ENCODE peak calls at places on chromosomes 2 and 18, in seven cellular contexts. W, U, H, G, T, Z and A are unnamed samples.
A peak's percentile ranks its signal among the peaks of the same experiment; 100 is the strongest.

GRCh38 chr2:22999951-23000350 is 385.0 kb upstream of the KLHL29 start:
- DNase-seq in W (no peak), U (no peak), H (no peak), G (no peak), T (no peak), Z (no peak), A (no peak)

GRCh38 chr18:11393486-11393885 is 215.9 kb upstream of the SLC35G4 start:
- DNase-seq in W (no peak), U (no peak), H (no peak), G (no peak), T (no peak), Z (no peak), A (no peak)

GRCh38 chr2:238476258-238476657 is 49.5 kb downstream of the ASB1 start:
- DNase-seq in W (no peak), U (no peak), H (no peak), G (no peak), T (no peak), Z (no peak), A (no peak)

GRCh38 chr2:94769733-94770132 is 101.5 kb upstream of the TEKT4 start:
- DNase-seq in W (no peak), U (no peak), H (no peak), G (no peak), T (no peak), Z (no peak), A (no peak)

GRCh38 chr18:46281185-46282176 is 177.3 kb downstream of the HAUS1 start:
- DNase-seq in W (peak; percentile 81), U (peak; percentile 7), H (peak; percentile 85), G (peak; percentile 75), T (peak; percentile 59), Z (peak; percentile 50), A (peak; percentile 64)

GRCh38 chr2:73415906-73416305 is 30.3 kb downstream of the ALMS1 start:
- DNase-seq in W (no peak), U (no peak), H (no peak), G (peak; percentile 4), T (no peak), Z (no peak), A (no peak)

GRCh38 chr2:27162151-27163121 is 13.6 kb downstream of the TCF23 start:
- DNase-seq in W (no peak), U (no peak), H (no peak), G (peak; percentile 47), T (no peak), Z (no peak), A (no peak)

GRCh38 chr2:71643674-71644357 is 190.5 kb downstream of the DYSF start:
- DNase-seq in W (no peak), U (no peak), H (no peak), G (no peak), T (no peak), Z (no peak), A (no peak)

GRCh38 chr2:73110622-73111299 is 2.0 kb downstream of the RAB11FIP5 start:
- DNase-seq in W (no peak), U (no peak), H (no peak), G (peak; percentile 66), T (no peak), Z (no peak), A (no peak)

GRCh38 chr2:181859123-181859522 is 32.4 kb upstream of the ITPRID2 start:
- DNase-seq in W (no peak), U (no peak), H (no peak), G (no peak), T (no peak), Z (no peak), A (no peak)

GRCh38 chr2:71129891-71130324 is at the start of gene MCEE:
- DNase-seq in W (peak; percentile 87), U (peak; percentile 73), H (peak; percentile 95), G (peak; percentile 88), T (peak; percentile 92), Z (peak; percentile 89), A (peak; percentile 91)

GRCh38 chr18:8435376-8435775 is 173.9 kb upstream of the RAB12 start:
- DNase-seq in W (no peak), U (no peak), H (no peak), G (no peak), T (no peak), Z (no peak), A (peak; percentile 19)

GRCh38 chr2:234694244-234695013 is 197.5 kb upstream of the ARL4C start:
- DNase-seq in W (no peak), U (no peak), H (no peak), G (peak; percentile 66), T (no peak), Z (no peak), A (no peak)

GRCh38 chr2:20501974-20502373 is 55.1 kb downstream of the RHOB start:
- DNase-seq in W (no peak), U (no peak), H (no peak), G (peak; percentile 52), T (no peak), Z (no peak), A (no peak)

GRCh38 chr2:17871639-17872038 is 6.8 kb upstream of the KCNS3 start:
- DNase-seq in W (no peak), U (no peak), H (no peak), G (no peak), T (no peak), Z (no peak), A (no peak)

GRCh38 chr2:8252997-8253694 is 428.7 kb upstream of the ID2 start:
- DNase-seq in W (peak; percentile 47), U (no peak), H (peak; percentile 42), G (no peak), T (no peak), Z (no peak), A (no peak)

GRCh38 chr18:10562773-10563160 is 36.9 kb downstream of the NAPG start:
- DNase-seq in W (no peak), U (no peak), H (no peak), G (no peak), T (no peak), Z (no peak), A (no peak)